ENCODE peak calls at places on chromosomes 16 and 17, in five cellular contexts. N, K, X, S and T are unnamed samples.

GRCh38 chr17:17669081-17669850 is 12.0 kb upstream of the RAI1 start:
- DNase-seq in N (no peak), K (no peak), X (no peak), S (no peak), T (no peak)

GRCh38 chr16:56616608-56617211 is 8.3 kb downstream of the MT2A start:
- DNase-seq in N (no peak), K (no peak), X (no peak), S (no peak), T (no peak)

GRCh38 chr17:17818088-17818526 is 18.7 kb downstream of the SREBF1 start:
- DNase-seq in N (no peak), K (no peak), X (no peak), S (no peak), T (no peak)

GRCh38 chr17:63647065-63647725 is 25.0 kb downstream of the MAP3K3 start:
- DNase-seq in N (no peak), K (no peak), X (no peak), S (no peak), T (no peak)

GRCh38 chr16:82653550-82654511 is 27.1 kb downstream of the CDH13 start:
- DNase-seq in N (no peak), K (peak), X (no peak), S (no peak), T (no peak)

GRCh38 chr16:12758670-12759558 is 44.8 kb downstream of the CPPED1 start:
- DNase-seq in N (no peak), K (no peak), X (no peak), S (no peak), T (no peak)

GRCh38 chr16:81214745-81215166 is 23.7 kb upstream of the BCO1 start:
- DNase-seq in N (no peak), K (no peak), X (no peak), S (no peak), T (peak)

GRCh38 chr17:1004769-1005295 is 7.9 kb downstream of the TIMM22 start:
- DNase-seq in N (no peak), K (no peak), X (no peak), S (no peak), T (no peak)

GRCh38 chr17:68122587-68122986 is 87.1 kb downstream of the KPNA2 start:
- DNase-seq in N (no peak), K (no peak), X (no peak), S (no peak), T (no peak)

GRCh38 chr17:9294661-9295210 is 273.4 kb downstream of the NTN1 start:
- DNase-seq in N (no peak), K (no peak), X (no peak), S (no peak), T (no peak)

GRCh38 chr17:17201271-17201670 is 4.9 kb downstream of the PLD6 start:
- DNase-seq in N (no peak), K (no peak), X (no peak), S (no peak), T (no peak)

GRCh38 chr17:73068322-73069153 is 23.9 kb downstream of the SLC39A11 start:
- DNase-seq in N (no peak), K (no peak), X (no peak), S (no peak), T (no peak)

GRCh38 chr16:19753815-19754643 is 36.0 kb downstream of the IQCK start:
- DNase-seq in N (no peak), K (no peak), X (no peak), S (no peak), T (no peak)

GRCh38 chr17:48420823-48421222 is 9.2 kb downstream of the SKAP1 start:
- DNase-seq in N (no peak), K (no peak), X (no peak), S (no peak), T (no peak)

GRCh38 chr17:560379-560935 is 154.2 kb downstream of the VPS53 start:
- DNase-seq in N (no peak), K (no peak), X (no peak), S (no peak), T (no peak)

GRCh38 chr16:2483160-2483559 is 8.2 kb downstream of the TBC1D24 start:
- DNase-seq in N (no peak), K (no peak), X (no peak), S (no peak), T (no peak)

GRCh38 chr16:80932725-80933124 is 74.0 kb downstream of the CMC2 start:
- DNase-seq in N (no peak), K (no peak), X (peak), S (peak), T (no peak)

GRCh38 chr16:15032547-15033308 is 23.1 kb downstream of the NTAN1 start:
- DNase-seq in N (no peak), K (no peak), X (no peak), S (no peak), T (no peak)

GRCh38 chr16:27639588-27640276 is 89.8 kb downstream of the KATNIP start:
- DNase-seq in N (peak), K (no peak), X (no peak), S (no peak), T (peak)

GRCh38 chr17:57311281-57312216 is 55.2 kb downstream of the MSI2 start:
- DNase-seq in N (no peak), K (no peak), X (no peak), S (no peak), T (no peak)

GRCh38 chr16:12348733-12349704 is 372.5 kb downstream of the SNX29 start:
- DNase-seq in N (no peak), K (no peak), X (no peak), S (no peak), T (no peak)

GRCh38 chr16:27287887-27288286 is 19.3 kb upstream of the NSMCE1 start:
- DNase-seq in N (no peak), K (no peak), X (no peak), S (no peak), T (no peak)

GRCh38 chr17:68326681-68327080 is 35.4 kb downstream of the ARSG start:
- DNase-seq in N (no peak), K (no peak), X (no peak), S (no peak), T (no peak)

GRCh38 chr17:3536736-3537135 is 20.9 kb downstream of the TRPV3 start:
- DNase-seq in N (no peak), K (no peak), X (no peak), S (no peak), T (no peak)

GRCh38 chr16:24988593-24989338 is 26.4 kb downstream of the ARHGAP17 start:
- DNase-seq in N (no peak), K (peak), X (no peak), S (no peak), T (no peak)
- H3K27ac ChIP-seq in N (peak), K (no peak), X (peak), S (peak), T (no peak)

GRCh38 chr16:83899272-83899897 is 470 bp downstream of the MLYCD start:
- DNase-seq in N (no peak), K (peak), X (peak), S (no peak), T (no peak)

GRCh38 chr16:83898463-83899271 is at the start of gene MLYCD:
- DNase-seq in N (peak), K (peak), X (peak), S (peak), T (peak)

GRCh38 chr16:83899978-83900377 is 1.1 kb downstream of the MLYCD start:
- DNase-seq in N (no peak), K (no peak), X (no peak), S (no peak), T (no peak)

GRCh38 chr16:83900611-83901010 is 1.7 kb downstream of the MLYCD start:
- DNase-seq in N (no peak), K (no peak), X (no peak), S (no peak), T (no peak)

GRCh38 chr16:83901101-83901500 is 2.2 kb downstream of the MLYCD start:
- DNase-seq in N (no peak), K (no peak), X (no peak), S (no peak), T (no peak)
- H3K27ac ChIP-seq in N (no peak), K (no peak), X (peak), S (no peak), T (no peak)

DNA sequence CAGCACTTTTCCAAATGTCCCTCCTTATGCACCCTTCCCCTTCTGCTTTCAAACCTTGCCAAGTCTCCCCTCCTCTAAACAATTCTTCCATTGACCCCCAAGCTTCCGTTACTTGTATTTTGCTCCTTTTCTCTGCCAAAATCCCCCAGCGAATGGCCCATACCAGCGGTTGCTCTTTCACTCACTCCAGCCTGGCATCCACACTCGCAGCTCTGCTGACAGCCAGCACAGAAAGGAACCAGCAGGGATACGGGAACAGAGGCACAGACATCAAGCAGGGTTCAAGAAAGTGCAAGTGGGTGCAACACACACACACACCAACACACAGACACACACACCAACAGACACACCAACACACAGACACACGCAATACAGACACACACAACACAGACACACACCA is 2.8 kb downstream of the CDRT4 start:
- DNase-seq in N (no peak), K (no peak), X (no peak), S (no peak), T (no peak)
- H3K27ac ChIP-seq in N (peak), K (no peak), X (no peak), S (peak), T (no peak)

GRCh38 chr16:54026456-54026855 is 260.1 kb downstream of the IRX3 start:
- DNase-seq in N (no peak), K (no peak), X (no peak), S (no peak), T (no peak)
- H3K27ac ChIP-seq in N (no peak), K (no peak), X (no peak), S (no peak), T (no peak)

DNA sequence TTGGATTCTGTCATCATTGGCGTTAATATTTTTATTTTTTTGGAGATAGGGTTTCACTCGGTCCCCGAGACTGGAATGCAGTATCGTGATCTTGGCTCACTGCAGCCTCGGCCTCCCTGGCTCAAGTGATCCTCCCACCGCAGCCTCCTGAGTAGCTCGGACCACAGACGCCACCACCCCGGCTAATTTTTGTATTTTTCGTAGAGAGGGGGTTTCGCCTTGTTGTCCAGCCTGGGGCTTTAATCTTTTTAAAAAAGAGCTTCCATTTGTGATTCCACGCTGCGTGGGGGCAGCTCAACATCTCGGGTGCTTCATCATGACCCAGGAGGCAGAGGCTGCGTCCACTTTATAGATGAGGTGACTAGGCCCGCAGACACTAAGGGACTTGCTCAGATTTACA is 1.5 kb downstream of the BANP start:
- DNase-seq in N (no peak), K (no peak), X (no peak), S (no peak), T (no peak)
- H3K27ac ChIP-seq in N (no peak), K (no peak), X (peak), S (peak), T (no peak)

DNA sequence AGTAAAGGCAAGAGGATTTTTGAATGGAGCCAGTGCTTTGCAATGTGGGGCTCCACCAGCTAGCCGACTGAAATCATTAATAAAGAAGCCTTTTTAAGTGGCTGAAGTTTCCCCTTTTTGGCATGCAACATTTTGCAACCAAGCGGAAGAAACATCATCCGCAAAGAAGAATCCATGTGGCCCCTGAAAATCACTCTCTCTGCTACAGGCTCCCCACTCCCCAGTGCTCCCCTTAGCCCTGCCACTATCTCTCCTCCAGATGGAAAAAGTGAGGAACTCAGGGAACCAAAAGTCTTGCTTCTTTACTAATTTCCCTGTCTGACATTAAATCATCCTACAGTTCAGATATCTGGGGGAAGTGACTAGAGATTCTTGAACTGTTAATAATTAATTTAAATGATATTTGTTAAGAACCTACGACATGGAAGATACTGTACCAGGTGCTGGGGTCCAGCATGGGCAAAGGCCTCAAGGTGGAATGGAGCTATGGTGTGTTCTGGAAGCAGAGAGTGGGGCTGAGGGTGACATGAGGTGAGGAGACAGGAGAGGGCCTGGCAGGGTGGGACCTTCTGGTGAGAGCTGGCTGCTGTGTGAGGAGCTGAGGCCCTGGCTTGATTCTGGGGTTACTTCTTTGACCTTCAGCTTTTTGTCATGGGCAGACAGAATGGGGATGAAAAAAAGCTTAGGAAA is 6.1 kb upstream of the CCL2 start:
- DNase-seq in N (no peak), K (no peak), X (no peak), S (no peak), T (no peak)
- H3K27ac ChIP-seq in N (no peak), K (no peak), X (no peak), S (peak), T (no peak)

GRCh38 chr16:50575743-50576142 is 27.5 kb downstream of the NKD1 start:
- DNase-seq in N (no peak), K (no peak), X (no peak), S (no peak), T (no peak)

GRCh38 chr16:50573947-50574751 is 26.0 kb downstream of the NKD1 start:
- DNase-seq in N (no peak), K (no peak), X (peak), S (peak), T (no peak)

GRCh38 chr16:50573279-50573678 is 25.1 kb downstream of the NKD1 start:
- DNase-seq in N (no peak), K (no peak), X (no peak), S (no peak), T (no peak)

GRCh38 chr16:50576403-50577113 is 28.4 kb downstream of the NKD1 start:
- DNase-seq in N (no peak), K (no peak), X (no peak), S (no peak), T (no peak)

DNA sequence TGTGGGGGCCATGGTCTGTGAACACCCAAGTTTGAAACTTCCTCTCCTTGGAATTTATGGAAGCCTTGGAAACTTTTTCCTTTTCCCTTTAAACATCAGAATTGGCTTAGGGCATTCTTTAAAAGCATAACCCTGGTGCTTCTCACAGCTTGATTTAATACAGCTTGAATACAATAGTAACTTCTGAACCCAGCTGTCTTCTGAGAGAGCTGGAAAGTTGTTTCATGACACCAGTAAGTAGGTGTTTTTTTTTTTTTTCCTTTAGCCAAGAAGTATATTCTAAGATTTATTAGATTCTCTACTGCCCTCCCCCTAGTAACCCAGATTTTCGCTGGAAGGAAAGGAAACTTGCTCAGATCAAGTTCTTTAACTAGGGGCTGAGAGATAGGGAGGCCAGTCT is 26.7 kb downstream of the NKD1 start:
- DNase-seq in N (no peak), K (no peak), X (no peak), S (no peak), T (no peak)
- H3K27ac ChIP-seq in N (no peak), K (no peak), X (no peak), S (peak), T (no peak)

GRCh38 chr17:65662166-65662565 is 100.7 kb upstream of the AXIN2 start:
- DNase-seq in N (no peak), K (no peak), X (no peak), S (no peak), T (no peak)

GRCh38 chr17:65664696-65665095 is 103.2 kb upstream of the AXIN2 start:
- DNase-seq in N (no peak), K (no peak), X (no peak), S (no peak), T (no peak)

GRCh38 chr17:65660947-65661346 is 99.5 kb upstream of the AXIN2 start:
- DNase-seq in N (no peak), K (no peak), X (no peak), S (no peak), T (no peak)

GRCh38 chr17:65666869-65667268 is 105.4 kb upstream of the AXIN2 start:
- DNase-seq in N (no peak), K (no peak), X (no peak), S (no peak), T (no peak)

DNA sequence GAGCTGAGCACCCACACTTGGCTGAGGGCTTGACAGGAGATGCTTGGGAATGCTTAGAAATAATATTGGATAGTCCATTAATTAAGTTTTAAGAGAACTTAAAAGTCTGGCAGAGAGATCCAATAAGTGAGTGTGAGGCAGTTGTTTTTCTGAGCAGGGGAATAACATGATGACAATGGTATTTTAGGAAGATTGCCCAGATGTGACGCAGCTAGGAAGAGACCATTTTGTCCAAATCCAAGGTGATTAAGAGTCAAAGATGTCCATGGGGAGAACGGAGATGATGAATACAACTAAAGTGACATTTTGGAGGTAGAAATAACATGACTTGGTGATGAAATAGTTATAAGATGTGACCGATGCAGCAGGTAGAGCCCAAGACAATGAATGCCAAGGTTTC is 102.8 kb upstream of the AXIN2 start:
- DNase-seq in N (no peak), K (no peak), X (no peak), S (no peak), T (no peak)
- H3K27ac ChIP-seq in N (no peak), K (no peak), X (no peak), S (no peak), T (no peak)

GRCh38 chr16:75233611-75233938 is 14.8 kb downstream of the CTRB1 start:
- DNase-seq in N (no peak), K (no peak), X (no peak), S (no peak), T (no peak)

GRCh38 chr16:75229172-75230031 is 10.6 kb downstream of the CTRB1 start:
- DNase-seq in N (no peak), K (no peak), X (no peak), S (no peak), T (no peak)

GRCh38 chr16:75231570-75231969 is 12.8 kb downstream of the CTRB1 start:
- DNase-seq in N (no peak), K (no peak), X (no peak), S (no peak), T (no peak)

GRCh38 chr16:75228143-75228976 is 9.6 kb downstream of the CTRB1 start:
- DNase-seq in N (no peak), K (no peak), X (no peak), S (no peak), T (no peak)

GRCh38 chr16:75230471-75231110 is 11.8 kb downstream of the CTRB1 start:
- DNase-seq in N (no peak), K (no peak), X (no peak), S (no peak), T (no peak)
- H3K27ac ChIP-seq in N (no peak), K (no peak), X (no peak), S (no peak), T (no peak)